ENCODE peak calls at places on chromosomes 3 and 15, in five cellular contexts. Q is WTC11, G is GM12878, R is K562, X is HepG2. L is an unnamed sample.

GRCh38 chr15:66638377-66638776 is 63.7 kb upstream of the SMAD6 start:
- DNase-seq in Q (no peak), G (no peak), R (no peak), X (no peak), L (no peak)

GRCh38 chr3:76998555-76998954 is 41.3 kb upstream of the ROBO2 start:
- DNase-seq in Q (no peak), G (no peak), R (no peak), X (no peak), L (no peak)

GRCh38 chr3:141291610-141292345 is 60.2 kb downstream of the PXYLP1 start:
- DNase-seq in Q (no peak), G (no peak), R (no peak), X (no peak), L (no peak)

GRCh38 chr3:53518495-53518981 is 24.1 kb downstream of the CACNA1D start:
- DNase-seq in Q (no peak), G (no peak), R (no peak), X (no peak), L (peak)

GRCh38 chr15:63192604-63193206 is 3.3 kb downstream of the RAB8B start:
- DNase-seq in Q (no peak), G (no peak), R (no peak), X (no peak), L (no peak)

GRCh38 chr3:159039286-159039685 is 237.4 kb downstream of the MFSD1 start:
- DNase-seq in Q (no peak), G (no peak), R (no peak), X (no peak), L (no peak)

GRCh38 chr3:14374444-14374883 is 27.9 kb upstream of the SLC6A6 start:
- DNase-seq in Q (no peak), G (no peak), R (no peak), X (no peak), L (no peak)

GRCh38 chr3:102255736-102256135 is 179.1 kb upstream of the ZPLD1 start:
- DNase-seq in Q (no peak), G (no peak), R (no peak), X (no peak), L (no peak)

GRCh38 chr3:138914870-138915502 is 32.0 kb downstream of the FOXL2 start:
- DNase-seq in Q (no peak), G (no peak), R (peak), X (peak), L (peak)

GRCh38 chr3:7371693-7372572 is 511.0 kb downstream of the GRM7 start:
- DNase-seq in Q (no peak), G (no peak), R (no peak), X (no peak), L (no peak)

GRCh38 chr3:106719583-106719982 is 657.7 kb upstream of the CCDC54 start:
- DNase-seq in Q (no peak), G (no peak), R (no peak), X (no peak), L (no peak)

GRCh38 chr3:123330441-123330991 is 118.4 kb downstream of the ADCY5 start:
- DNase-seq in Q (no peak), G (no peak), R (no peak), X (no peak), L (no peak)

GRCh38 chr3:111333642-111334041 is 208.4 kb upstream of the CD96 start:
- DNase-seq in Q (no peak), G (no peak), R (no peak), X (no peak), L (no peak)

GRCh38 chr15:77826006-77826695 is 193.4 kb upstream of the LINGO1 start:
- DNase-seq in Q (no peak), G (no peak), R (no peak), X (no peak), L (no peak)

GRCh38 chr15:99109555-99110021 is 4.7 kb downstream of the SYNM start:
- DNase-seq in Q (no peak), G (peak), R (no peak), X (no peak), L (no peak)

GRCh38 chr3:51813539-51813938 is 34.5 kb upstream of the IQCF6 start:
- DNase-seq in Q (no peak), G (no peak), R (no peak), X (no peak), L (no peak)

GRCh38 chr3:54150864-54151467 is 28.6 kb downstream of the CACNA2D3 start:
- DNase-seq in Q (no peak), G (no peak), R (no peak), X (no peak), L (no peak)

GRCh38 chr15:57751177-57751800 is 44.8 kb downstream of the POLR2M start:
- DNase-seq in Q (no peak), G (no peak), R (no peak), X (peak), L (peak)

GRCh38 chr3:8856031-8856430 is 86.6 kb upstream of the OXTR start:
- DNase-seq in Q (no peak), G (no peak), R (no peak), X (no peak), L (no peak)

GRCh38 chr15:52164631-52165265 is 26.4 kb downstream of the GNB5 start:
- DNase-seq in Q (no peak), G (no peak), R (no peak), X (no peak), L (no peak)

GRCh38 chr15:78988361-78988911 is 43.6 kb upstream of the CTSH start:
- DNase-seq in Q (no peak), G (peak), R (no peak), X (peak), L (peak)

GRCh38 chr3:106217745-106218144 is 348.9 kb upstream of the CBLB start:
- DNase-seq in Q (no peak), G (no peak), R (no peak), X (no peak), L (no peak)

GRCh38 chr15:33623010-33623409 is 312.2 kb downstream of the RYR3 start:
- DNase-seq in Q (peak), G (no peak), R (no peak), X (no peak), L (no peak)

GRCh38 chr3:155281892-155282291 is 11.6 kb downstream of the STRIT1 start:
- DNase-seq in Q (no peak), G (no peak), R (no peak), X (no peak), L (no peak)

GRCh38 chr3:158109295-158109803 is 540 bp upstream of the RSRC1 start:
- DNase-seq in Q (no peak), G (no peak), R (no peak), X (no peak), L (no peak)

GRCh38 chr15:27623149-27623548 is 476.0 kb downstream of the OCA2 start:
- DNase-seq in Q (no peak), G (no peak), R (no peak), X (no peak), L (no peak)

GRCh38 chr3:42130329-42131070 is 39.3 kb downstream of the TRAK1 start:
- DNase-seq in Q (no peak), G (no peak), R (no peak), X (peak), L (peak)

GRCh38 chr3:88657459-88657858 is 450.0 kb upstream of the EPHA3 start:
- DNase-seq in Q (no peak), G (no peak), R (no peak), X (no peak), L (no peak)

GRCh38 chr3:170868577-170869239 is 1.3 kb downstream of the RPL22L1 start:
- DNase-seq in Q (no peak), G (no peak), R (no peak), X (no peak), L (no peak)

GRCh38 chr3:170869240-170869592 is 779 bp downstream of the RPL22L1 start:
- DNase-seq in Q (no peak), G (no peak), R (no peak), X (no peak), L (no peak)

GRCh38 chr3:170867552-170867951 is 2.4 kb downstream of the RPL22L1 start:
- DNase-seq in Q (no peak), G (no peak), R (no peak), X (no peak), L (no peak)

GRCh38 chr3:170867143-170867542 is 2.9 kb downstream of the RPL22L1 start:
- DNase-seq in Q (no peak), G (no peak), R (no peak), X (no peak), L (no peak)

GRCh38 chr3:170869645-170870593 is at the start of gene RPL22L1:
- DNase-seq in Q (peak), G (peak), R (peak), X (peak), L (peak)
- TF ChIP-seq ESRRA in Q (no peak), G (no peak), R (peak), X (no peak), L (no peak)

DNA sequence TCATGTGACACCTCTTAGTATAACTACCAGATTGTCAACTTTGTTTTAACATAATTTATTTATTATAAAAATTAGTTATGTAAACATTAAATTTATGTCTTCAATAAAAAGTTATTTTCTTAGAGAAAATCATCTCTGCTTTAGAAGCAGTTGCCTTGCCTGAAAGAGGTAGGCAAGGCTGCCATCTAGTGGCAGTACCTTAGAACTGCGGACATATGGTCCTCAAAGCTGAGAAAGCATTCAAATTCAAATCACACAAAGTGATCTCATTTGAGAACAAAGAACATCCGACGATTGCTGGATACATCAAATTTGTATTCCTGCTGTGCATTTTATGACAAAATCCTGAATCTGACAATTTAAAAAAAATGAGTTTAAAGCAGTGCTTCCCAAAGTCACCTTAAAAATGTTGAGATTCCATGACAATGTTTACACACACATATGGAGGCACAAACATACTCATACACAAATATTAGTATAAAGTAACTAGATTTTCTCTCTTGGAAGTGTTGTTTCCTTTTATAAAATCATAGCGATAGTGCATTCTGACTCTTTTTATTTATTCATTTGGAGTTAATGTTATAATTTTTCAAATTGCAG is 617.4 kb downstream of the CADM2 start:
- DNase-seq in Q (peak), G (no peak), R (peak), X (peak), L (peak)
- TF ChIP-seq ESRRA in Q (no peak), G (no peak), R (no peak), X (no peak), L (no peak)

GRCh38 chr3:126121632-126122031 is 37.7 kb upstream of the SLC41A3 start:
- DNase-seq in Q (no peak), G (no peak), R (no peak), X (no peak), L (no peak)
- TF ChIP-seq ESRRA in Q (no peak), G (no peak), R (no peak), X (no peak), L (no peak)

DNA sequence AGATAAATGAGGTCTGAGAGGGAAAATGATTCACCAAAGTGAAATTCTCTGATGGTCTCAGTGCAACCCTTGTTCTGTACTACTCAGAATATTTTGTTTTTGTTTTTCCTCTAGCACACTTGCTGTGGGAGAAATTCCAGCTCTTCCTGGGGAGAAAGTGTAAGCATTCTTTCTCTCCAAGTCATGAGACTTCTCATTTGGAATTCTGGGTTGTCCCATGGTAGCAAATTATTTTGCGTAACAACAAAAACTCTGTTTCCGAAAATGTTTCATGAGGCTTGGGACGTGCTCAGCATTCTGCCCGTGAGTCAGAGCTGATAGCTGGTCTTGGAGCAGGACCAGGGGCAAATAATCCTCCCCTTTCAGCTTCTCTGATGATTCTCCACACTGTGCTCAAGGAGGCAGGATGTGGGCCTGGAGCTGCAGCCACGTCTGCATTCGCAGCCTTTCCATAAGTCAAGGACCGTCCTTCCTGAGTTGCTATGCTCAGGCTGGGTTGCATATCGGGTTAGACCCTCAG is 70.3 kb downstream of the SENP2 start:
- DNase-seq in Q (no peak), G (no peak), R (no peak), X (no peak), L (no peak)
- TF ChIP-seq ESRRA in Q (no peak), G (no peak), R (no peak), X (no peak), L (no peak)

GRCh38 chr3:172203522-172204258 is 164.3 kb downstream of the FNDC3B start:
- DNase-seq in Q (no peak), G (no peak), R (no peak), X (peak), L (peak)
- TF ChIP-seq ESRRA in Q (no peak), G (no peak), R (no peak), X (no peak), L (no peak)

DNA sequence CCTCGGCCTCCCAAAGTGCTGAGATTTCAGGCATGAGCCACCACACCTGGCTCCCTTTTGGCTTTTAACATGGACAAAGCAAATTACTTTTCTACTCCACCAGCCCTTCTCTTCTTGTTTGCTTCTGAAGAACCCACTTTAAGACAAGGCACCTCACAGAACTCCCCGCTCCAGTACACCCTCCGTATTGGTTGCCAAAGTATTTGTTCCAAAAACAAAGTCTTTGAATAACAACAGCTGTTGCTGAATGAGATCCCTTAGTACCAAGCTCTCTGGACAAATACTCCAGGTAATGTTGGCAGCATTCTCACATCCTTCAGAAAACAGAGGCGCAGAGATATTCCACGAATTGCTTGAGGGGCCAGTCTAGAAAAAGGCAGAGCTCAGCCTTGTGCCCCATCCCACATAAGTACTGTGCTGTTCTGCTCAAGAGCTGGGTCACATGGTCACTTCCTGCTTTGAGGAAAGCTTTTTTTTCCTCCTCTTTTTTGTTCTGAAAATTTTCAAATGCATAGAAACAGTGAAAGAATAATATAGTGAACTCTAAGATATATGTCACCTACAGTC is 7.3 kb upstream of the CHCHD6 start:
- DNase-seq in Q (no peak), G (no peak), R (no peak), X (no peak), L (no peak)
- TF ChIP-seq ESRRA in Q (no peak), G (no peak), R (no peak), X (no peak), L (no peak)

L was measured in A549.